ENCODE peak calls at places on chromosomes 13 and 19, in nine cellular contexts. N is heart right ventricle; Y is heart left ventricle; S is astrocyte of the spinal cord; U is RWPE1; F is naive thymus-derived CD4-positive, alpha-beta T cell; V is NCI-H1105; H is neuronal stem cell; M is progenitor cell of endocrine pancreas. I is an unnamed sample.

GRCh38 chr19:12791345-12792047 is at the start of gene JUNB:
- DNase-seq in U (peak), N (peak), H (no peak), Y (peak), V (peak), M (peak), S (peak), F (peak), I (peak)

GRCh38 chr13:101654916-101655315 is 202.4 kb downstream of the ITGBL1 start:
- DNase-seq in N (no peak), V (no peak), M (no peak), H (no peak), Y (no peak), U (no peak), F (no peak), S (no peak), I (no peak)

GRCh38 chr19:49854861-49855263 is 3.9 kb downstream of the PTOV1 start:
- DNase-seq in V (no peak), Y (no peak), U (no peak), S (no peak), F (no peak), N (no peak), H (no peak), M (no peak), I (no peak)

GRCh38 chr19:271856-272255 is 19.3 kb downstream of the PLPP2 start:
- DNase-seq in V (no peak), F (no peak), S (no peak), H (no peak), U (no peak), N (no peak), Y (no peak), M (no peak), I (no peak)

GRCh38 chr13:81738364-81738763 is 1397.4 kb upstream of the SPRY2 start:
- DNase-seq in U (peak), V (no peak), F (no peak), N (no peak), H (no peak), Y (no peak), M (no peak), S (no peak), I (no peak)

GRCh38 chr13:103605546-103606326 is 539.5 kb upstream of the SLC10A2 start:
- DNase-seq in N (no peak), U (no peak), H (no peak), F (no peak), S (no peak), Y (peak), M (no peak), V (no peak), I (no peak)

GRCh38 chr13:33383724-33384577 is 98.4 kb upstream of the STARD13 start:
- DNase-seq in N (no peak), V (no peak), S (no peak), U (no peak), Y (no peak), M (no peak), H (no peak), F (no peak), I (no peak)

GRCh38 chr19:36331353-36332228 is 47.4 kb downstream of the ZFP14 start:
- DNase-seq in H (peak), N (peak), Y (peak), M (peak), S (peak), F (peak), V (no peak), U (peak), I (peak)

GRCh38 chr13:28047784-28048388 is 52.5 kb downstream of the FLT3 start:
- DNase-seq in F (no peak), Y (no peak), H (no peak), S (peak), V (no peak), N (no peak), M (no peak), U (peak), I (no peak)

GRCh38 chr19:38617764-38618589 is at the start of gene MAP4K1:
- DNase-seq in H (no peak), Y (peak), V (peak), N (peak), F (peak), M (no peak), S (no peak), U (no peak), I (peak)

GRCh38 chr19:1465191-1466016 is 13.6 kb downstream of the C19orf25 start:
- DNase-seq in H (no peak), M (no peak), F (no peak), N (peak), Y (peak), V (no peak), S (no peak), U (peak), I (no peak)

GRCh38 chr19:54287456-54287855 is 6.5 kb upstream of the LILRB2 start:
- DNase-seq in H (no peak), N (no peak), F (no peak), Y (no peak), M (no peak), S (no peak), U (no peak), V (no peak), I (no peak)

GRCh38 chr13:113671066-113672001 is 4.3 kb downstream of the GRK1 start:
- DNase-seq in H (no peak), Y (no peak), U (no peak), S (no peak), V (no peak), M (no peak), N (no peak), F (no peak), I (no peak)

GRCh38 chr13:60095300-60095699 is 68.4 kb downstream of the DIAPH3 start:
- DNase-seq in Y (no peak), S (no peak), V (no peak), U (no peak), H (no peak), N (no peak), F (no peak), M (no peak), I (no peak)

GRCh38 chr19:17341845-17342244 is 4.5 kb downstream of the GTPBP3 start:
- DNase-seq in U (no peak), N (no peak), H (no peak), V (no peak), F (no peak), Y (no peak), S (no peak), M (no peak), I (no peak)

GRCh38 chr19:45739498-45740439 is 6.5 kb downstream of the MEIOSIN start:
- DNase-seq in S (no peak), N (no peak), M (no peak), H (no peak), Y (no peak), U (no peak), V (no peak), F (no peak), I (no peak)

GRCh38 chr13:67140006-67140405 is 90.1 kb downstream of the PCDH9 start:
- DNase-seq in M (no peak), H (no peak), F (no peak), N (no peak), U (no peak), S (no peak), V (no peak), Y (no peak), I (no peak)

GRCh38 chr13:48653074-48654054 is at the start of gene CYSLTR2:
- DNase-seq in F (peak), N (no peak), V (no peak), U (no peak), H (no peak), M (no peak), S (peak), Y (no peak), I (peak)

GRCh38 chr19:31438401-31439269 is 89.4 kb upstream of the TSHZ3 start:
- DNase-seq in U (no peak), F (no peak), M (no peak), Y (no peak), H (no peak), S (no peak), N (no peak), V (no peak), I (no peak)

GRCh38 chr19:18735324-18735723 is 51.8 kb downstream of the CRTC1 start:
- DNase-seq in S (no peak), F (no peak), H (no peak), U (no peak), V (no peak), N (no peak), Y (no peak), M (no peak), I (no peak)

GRCh38 chr13:49287995-49288394 is 40.3 kb downstream of the CDADC1 start:
- DNase-seq in N (no peak), Y (no peak), H (no peak), M (no peak), U (no peak), V (no peak), F (no peak), S (no peak), I (no peak)

GRCh38 chr13:51579676-51580075 is 4.6 kb upstream of the WDFY2 start:
- DNase-seq in S (no peak), M (no peak), V (no peak), U (no peak), H (no peak), F (no peak), Y (no peak), N (no peak), I (no peak)

GRCh38 chr13:77362166-77362565 is 35.3 kb upstream of the MYCBP2 start:
- DNase-seq in V (no peak), M (no peak), F (no peak), U (no peak), Y (no peak), S (no peak), N (no peak), H (no peak), I (no peak)

GRCh38 chr13:95087746-95088305 is 213.4 kb downstream of the ABCC4 start:
- DNase-seq in Y (no peak), M (no peak), V (no peak), S (peak), N (no peak), U (no peak), H (no peak), F (no peak), I (no peak)

GRCh38 chr19:6103217-6103644 is 7.1 kb downstream of the RFX2 start:
- DNase-seq in U (peak), V (no peak), H (no peak), M (no peak), S (peak), Y (peak), N (peak), F (no peak), I (no peak)

GRCh38 chr13:40776681-40777165 is 5.7 kb upstream of the MRPS31 start:
- DNase-seq in F (peak), Y (no peak), V (no peak), U (no peak), H (no peak), M (no peak), N (no peak), S (peak), I (peak)

GRCh38 chr13:46367622-46368327 is 19.3 kb downstream of the RUBCNL start:
- DNase-seq in U (no peak), Y (no peak), S (peak), N (no peak), F (no peak), H (no peak), V (no peak), M (no peak), I (no peak)